ENCODE peak calls at places on chromosome 19, in eight cellular contexts. One of them, this sample, is unnamed.

GRCh38 chr19:48900477-48901452 is 653 bp downstream of the NUCB1 start:
- DNase-seq in activated CD8-positive, alpha-beta memory T cell treated with anti-CD3 and anti-CD28 coated beads for 48 hours: no peak
- DNase-seq in GM23338: peak
- DNase-seq in fibroblast of the aortic adventitia: peak
- DNase-seq in T-cell: peak
- DNase-seq in EH: peak
- DNase-seq in AG08396: peak
- DNase-seq in mucosa of gallbladder: no peak
- DNase-seq in this sample: no peak

GRCh38 chr19:13284929-13285928 is 135.0 kb downstream of the IER2 start:
- DNase-seq in activated CD8-positive, alpha-beta memory T cell treated with anti-CD3 and anti-CD28 coated beads for 48 hours: no peak
- DNase-seq in GM23338: no peak
- DNase-seq in fibroblast of the aortic adventitia: no peak
- DNase-seq in T-cell: no peak
- DNase-seq in EH: no peak
- DNase-seq in AG08396: no peak
- DNase-seq in mucosa of gallbladder: no peak
- DNase-seq in this sample: no peak

GRCh38 chr19:40600086-40600917 is 867 bp upstream of the LTBP4 start:
- DNase-seq in activated CD8-positive, alpha-beta memory T cell treated with anti-CD3 and anti-CD28 coated beads for 48 hours: no peak
- DNase-seq in GM23338: peak
- DNase-seq in fibroblast of the aortic adventitia: no peak
- DNase-seq in T-cell: no peak
- DNase-seq in EH: no peak
- DNase-seq in AG08396: no peak
- DNase-seq in mucosa of gallbladder: no peak
- DNase-seq in this sample: no peak

GRCh38 chr19:1950640-1951039 is 9.7 kb downstream of the CSNK1G2 start:
- DNase-seq in activated CD8-positive, alpha-beta memory T cell treated with anti-CD3 and anti-CD28 coated beads for 48 hours: no peak
- DNase-seq in GM23338: no peak
- DNase-seq in fibroblast of the aortic adventitia: no peak
- DNase-seq in T-cell: no peak
- DNase-seq in EH: no peak
- DNase-seq in AG08396: no peak
- DNase-seq in mucosa of gallbladder: no peak
- DNase-seq in this sample: no peak

GRCh38 chr19:52590728-52591127 is 20.6 kb downstream of the ZNF701 start:
- DNase-seq in activated CD8-positive, alpha-beta memory T cell treated with anti-CD3 and anti-CD28 coated beads for 48 hours: no peak
- DNase-seq in GM23338: peak
- DNase-seq in fibroblast of the aortic adventitia: no peak
- DNase-seq in T-cell: no peak
- DNase-seq in EH: no peak
- DNase-seq in AG08396: no peak
- DNase-seq in mucosa of gallbladder: no peak
- DNase-seq in this sample: no peak

GRCh38 chr19:48933382-48933932 is at the start of gene DHDH:
- DNase-seq in activated CD8-positive, alpha-beta memory T cell treated with anti-CD3 and anti-CD28 coated beads for 48 hours: peak
- DNase-seq in GM23338: peak
- DNase-seq in fibroblast of the aortic adventitia: peak
- DNase-seq in T-cell: peak
- DNase-seq in EH: peak
- DNase-seq in AG08396: peak
- DNase-seq in mucosa of gallbladder: peak
- DNase-seq in this sample: no peak

GRCh38 chr19:11288349-11288748 is 7.6 kb upstream of the TSPAN16 start:
- DNase-seq in activated CD8-positive, alpha-beta memory T cell treated with anti-CD3 and anti-CD28 coated beads for 48 hours: no peak
- DNase-seq in GM23338: peak
- DNase-seq in fibroblast of the aortic adventitia: peak
- DNase-seq in T-cell: no peak
- DNase-seq in EH: peak
- DNase-seq in AG08396: peak
- DNase-seq in mucosa of gallbladder: no peak
- DNase-seq in this sample: no peak

GRCh38 chr19:35557539-35558399 is 5.7 kb downstream of the ATP4A start:
- DNase-seq in activated CD8-positive, alpha-beta memory T cell treated with anti-CD3 and anti-CD28 coated beads for 48 hours: no peak
- DNase-seq in GM23338: peak
- DNase-seq in fibroblast of the aortic adventitia: peak
- DNase-seq in T-cell: peak
- DNase-seq in EH: peak
- DNase-seq in AG08396: peak
- DNase-seq in mucosa of gallbladder: peak
- DNase-seq in this sample: peak

GRCh38 chr19:47608908-47609879 is at the start of gene BICRA:
- DNase-seq in activated CD8-positive, alpha-beta memory T cell treated with anti-CD3 and anti-CD28 coated beads for 48 hours: peak
- DNase-seq in GM23338: peak
- DNase-seq in fibroblast of the aortic adventitia: peak
- DNase-seq in T-cell: peak
- DNase-seq in EH: peak
- DNase-seq in AG08396: peak
- DNase-seq in mucosa of gallbladder: peak
- DNase-seq in this sample: peak

GRCh38 chr19:33175156-33175782 is 18.9 kb upstream of the LRP3 start:
- DNase-seq in activated CD8-positive, alpha-beta memory T cell treated with anti-CD3 and anti-CD28 coated beads for 48 hours: no peak
- DNase-seq in GM23338: no peak
- DNase-seq in fibroblast of the aortic adventitia: no peak
- DNase-seq in T-cell: no peak
- DNase-seq in EH: no peak
- DNase-seq in AG08396: no peak
- DNase-seq in mucosa of gallbladder: no peak
- DNase-seq in this sample: no peak